ENCODE peak calls at places on chromosomes 7 and 10, in five cellular contexts. K, M, C, X and Q are unnamed samples.
A peak's percentile ranks its signal among the peaks of the same experiment; 100 is the strongest.

GRCh38 chr10:74921744-74922143 is 95.3 kb downstream of the KAT6B start:
- DNase-seq in K (peak; percentile 35), M (no peak), C (no peak), X (no peak), Q (peak; percentile 85)

GRCh38 chr10:117007080-117007479 is 2.1 kb upstream of the SHTN1 start:
- DNase-seq in K (peak; percentile 89), M (no peak), C (no peak), X (peak; percentile 32), Q (peak; percentile 67)

GRCh38 chr10:133455611-133456031 is 1.9 kb downstream of the SCART1 start:
- DNase-seq in K (no peak), M (no peak), C (peak; percentile 21), X (no peak), Q (no peak)

GRCh38 chr10:34880817-34881216 is 65.7 kb upstream of the PARD3 start:
- DNase-seq in K (no peak), M (no peak), C (no peak), X (no peak), Q (no peak)

GRCh38 chr10:123995461-123996131 is 97.8 kb downstream of the CHST15 start:
- DNase-seq in K (peak; percentile 87), M (peak; percentile 57), C (peak; percentile 60), X (no peak), Q (peak; percentile 78)

GRCh38 chr7:156503195-156503594 is 137.4 kb upstream of the RNF32 start:
- DNase-seq in K (no peak), M (no peak), C (no peak), X (no peak), Q (peak; percentile 1)

GRCh38 chr7:151509670-151510333 is 9.9 kb downstream of the RHEB start:
- DNase-seq in K (no peak), M (no peak), C (no peak), X (no peak), Q (no peak)

GRCh38 chr7:23426876-23427275 is 43.4 kb downstream of the IGF2BP3 start:
- DNase-seq in K (no peak), M (no peak), C (no peak), X (no peak), Q (no peak)

GRCh38 chr10:76546411-76546810 is 1091.2 kb downstream of the KCNMA1 start:
- DNase-seq in K (no peak), M (no peak), C (no peak), X (no peak), Q (no peak)

GRCh38 chr7:98418636-98419315 is 17.9 kb upstream of the BAIAP2L1 start:
- DNase-seq in K (peak; percentile 98), M (peak; percentile 57), C (peak; percentile 58), X (peak; percentile 66), Q (peak; percentile 92)

GRCh38 chr10:58502956-58503355 is 9.7 kb upstream of the BICC1 start:
- DNase-seq in K (no peak), M (no peak), C (no peak), X (no peak), Q (peak; percentile 14)

GRCh38 chr7:144525956-144526355 is 122.5 kb upstream of the NOBOX start:
- DNase-seq in K (peak; percentile 62), M (no peak), C (no peak), X (no peak), Q (no peak)

GRCh38 chr7:134549366-134549765 is 456 bp downstream of the AKR1B15 start:
- DNase-seq in K (no peak), M (no peak), C (no peak), X (no peak), Q (no peak)

GRCh38 chr10:100697070-100697469 is 48.3 kb upstream of the PAX2 start:
- DNase-seq in K (peak; percentile 63), M (no peak), C (no peak), X (peak; percentile 63), Q (peak; percentile 63)

GRCh38 chr10:99435986-99436633 is 5.7 kb upstream of the GOT1 start:
- DNase-seq in K (peak; percentile 59), M (no peak), C (no peak), X (no peak), Q (peak; percentile 73)

GRCh38 chr10:101032637-101033201 is 1.7 kb downstream of the SFXN3 start:
- DNase-seq in K (peak; percentile 88), M (peak; percentile 78), C (peak; percentile 87), X (no peak), Q (peak; percentile 88)

GRCh38 chr7:132368246-132368900 is 207.9 kb downstream of the PLXNA4 start:
- DNase-seq in K (no peak), M (no peak), C (no peak), X (no peak), Q (no peak)

GRCh38 chr7:66804001-66804400 is 63.5 kb downstream of the RABGEF1 start:
- DNase-seq in K (peak; percentile 8), M (no peak), C (no peak), X (no peak), Q (peak; percentile 17)

GRCh38 chr7:142365410-142365842 is 107.6 kb upstream of the PRSS58 start:
- DNase-seq in K (no peak), M (no peak), C (no peak), X (no peak), Q (no peak)

GRCh38 chr10:30847199-30847598 is 184.5 kb downstream of the ZNF438 start:
- DNase-seq in K (no peak), M (no peak), C (no peak), X (no peak), Q (no peak)

GRCh38 chr10:49407552-49408137 is 11.8 kb upstream of the DRGX start:
- DNase-seq in K (peak; percentile 72), M (peak; percentile 70), C (peak; percentile 72), X (peak; percentile 9), Q (peak; percentile 89)

GRCh38 chr7:107563761-107564552 is at the start of the genes COG5 and DUS4L:
- DNase-seq in K (peak; percentile 73), M (peak; percentile 80), C (peak; percentile 77), X (no peak), Q (peak; percentile 80)

GRCh38 chr10:121928528-121928884 is 675 bp upstream of the ATE1 start:
- DNase-seq in K (peak; percentile 33), M (no peak), C (no peak), X (no peak), Q (peak; percentile 26)

GRCh38 chr10:59700709-59701108 is 8.9 kb downstream of the SLC16A9 start:
- DNase-seq in K (no peak), M (no peak), C (no peak), X (no peak), Q (no peak)

GRCh38 chr7:143012409-143012808 is 14.5 kb downstream of the OR9A2 start:
- DNase-seq in K (peak; percentile 50), M (no peak), C (no peak), X (no peak), Q (no peak)

GRCh38 chr7:143512488-143513340 is 35.0 kb downstream of the TAS2R41 start:
- DNase-seq in K (peak; percentile 81), M (no peak), C (no peak), X (no peak), Q (no peak)

GRCh38 chr7:19930051-19930450 is 156.6 kb upstream of the TMEM196 start:
- DNase-seq in K (no peak), M (no peak), C (no peak), X (no peak), Q (no peak)

DNA sequence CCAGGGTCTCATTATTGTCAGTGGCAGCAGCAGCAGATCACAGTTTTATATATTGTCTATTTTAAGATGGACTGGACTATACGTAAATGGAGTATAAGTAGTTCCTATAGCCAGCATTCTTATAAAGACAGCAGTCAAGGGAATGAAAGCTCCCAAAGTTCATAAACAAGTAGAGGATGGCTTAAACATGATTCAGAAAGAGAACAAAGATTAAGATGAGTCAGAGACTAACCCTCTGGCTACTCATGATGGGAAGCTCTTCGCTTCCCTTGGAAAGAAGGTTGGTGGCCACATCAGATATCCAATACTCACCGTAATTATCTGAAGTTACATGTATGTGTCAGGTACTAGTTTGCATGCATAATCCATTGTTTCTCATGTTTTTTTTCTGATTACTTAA is 277.0 kb downstream of the INHBA start:
- DNase-seq in K (peak; percentile 86), M (no peak), C (no peak), X (no peak), Q (peak; percentile 79)
- TF ChIP-seq CTCF in K (no peak), M (no peak), C (no peak), X (no peak), Q (no peak)

DNA sequence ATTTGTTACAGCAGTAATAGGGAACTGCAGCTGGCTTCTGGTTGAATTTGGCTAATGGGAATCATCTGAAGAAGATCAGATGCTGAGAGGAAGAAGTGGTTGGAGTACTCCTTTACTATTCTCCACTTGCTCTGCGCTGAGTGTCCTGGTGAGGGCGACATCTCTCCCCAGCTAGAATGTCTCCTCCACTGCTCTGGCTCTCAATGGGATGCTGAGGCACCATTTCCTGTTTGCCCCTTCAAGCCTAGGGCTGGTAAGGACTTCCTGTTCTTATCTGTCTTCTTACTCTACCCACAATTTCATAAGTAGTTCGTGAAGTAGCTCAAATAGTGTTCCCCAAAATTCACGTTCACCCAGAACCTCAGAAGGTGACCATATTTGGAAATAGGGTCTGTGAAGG is 43.2 kb upstream of the TES start:
- DNase-seq in K (no peak), M (no peak), C (no peak), X (no peak), Q (no peak)
- TF ChIP-seq CTCF in K (peak; percentile 25), M (no peak), C (no peak), X (peak; percentile 30), Q (peak; percentile 33)

DNA sequence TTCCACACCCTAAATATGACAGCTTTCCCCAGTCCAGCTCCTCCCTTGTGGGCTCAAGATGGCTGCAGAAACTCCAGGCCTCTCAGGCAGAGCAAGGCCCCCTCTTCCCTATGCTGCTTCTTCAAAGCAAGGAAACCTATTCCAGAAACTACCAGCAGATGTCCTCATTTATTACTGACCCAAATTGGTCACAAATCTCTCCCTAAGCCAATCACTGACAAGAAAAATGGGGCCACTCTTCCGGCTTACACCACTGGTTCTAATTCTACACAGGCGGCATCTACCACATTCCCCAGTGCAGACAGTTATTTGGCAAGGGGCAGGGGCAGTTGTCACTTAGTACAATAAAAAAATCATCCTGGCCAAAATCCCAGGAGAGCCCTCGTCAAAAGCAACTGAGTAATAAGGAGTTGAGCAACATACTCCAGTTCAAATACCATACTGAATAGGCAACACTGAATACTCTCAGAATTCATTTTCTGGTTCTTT is 150.4 kb downstream of the SFMBT2 start:
- DNase-seq in K (peak; percentile 99), M (peak; percentile 73), C (peak; percentile 92), X (peak; percentile 38), Q (peak; percentile 82)
- TF ChIP-seq CTCF in K (peak; percentile 70), M (peak; percentile 42), C (peak; percentile 63), X (peak; percentile 69), Q (peak; percentile 63)

GRCh38 chr10:19620867-19621266 is 195.4 kb upstream of the PLXDC2 start:
- DNase-seq in K (peak; percentile 24), M (no peak), C (no peak), X (no peak), Q (peak; percentile 49)
- TF ChIP-seq CTCF in K (no peak), M (no peak), C (no peak), X (no peak), Q (peak; percentile 19)

DNA sequence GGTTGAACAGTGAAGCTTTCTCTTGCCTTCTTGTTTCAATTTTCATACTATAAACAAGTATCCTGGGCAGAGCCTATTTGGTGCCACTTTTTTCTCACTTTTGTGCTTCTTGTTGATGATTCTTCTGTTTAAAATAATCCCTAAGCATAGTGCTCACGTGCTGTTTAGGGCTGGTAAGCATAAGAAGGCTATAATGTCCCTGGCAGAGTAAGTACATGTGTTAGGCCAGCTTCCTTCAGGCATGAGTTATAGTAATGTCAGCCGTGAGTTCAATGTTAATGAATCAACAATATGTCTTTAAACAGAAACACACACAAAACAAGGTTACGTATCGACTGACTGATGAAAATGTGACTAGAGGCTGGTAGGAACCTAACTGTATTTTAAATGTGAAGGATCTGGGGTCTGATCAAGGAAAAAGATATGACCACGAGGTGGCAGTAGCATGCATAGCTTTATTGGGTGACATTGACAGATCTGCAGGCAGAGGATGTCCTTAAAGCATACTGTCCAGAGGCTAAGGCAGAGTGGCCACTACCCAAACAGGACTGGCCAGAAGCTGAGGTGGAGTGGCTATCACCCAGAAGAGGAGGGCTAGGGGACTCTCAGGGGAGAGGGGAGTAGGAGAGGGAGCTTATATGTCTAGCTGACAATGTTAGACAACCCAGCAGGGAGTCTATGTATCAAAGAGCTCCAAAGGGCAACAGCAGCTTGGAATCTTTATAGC is 113.7 kb downstream of the BRAF start:
- DNase-seq in K (peak; percentile 75), M (peak; percentile 65), C (no peak), X (peak; percentile 29), Q (peak; percentile 84)
- TF ChIP-seq CTCF in K (peak; percentile 73), M (peak; percentile 45), C (peak; percentile 68), X (peak; percentile 80), Q (peak; percentile 78)